ENCODE peak calls at places on chromosome 11, in eight cellular contexts. E is A549, C is tibial nerve, P is suprapubic skin, H is H1, V is ovary, B is upper lobe of left lung, A is transverse colon. F is an unnamed sample. For H3K4me1, the result is how much of the 10 kb centered on the place peaks cover.

GRCh38 chr11:46456269-46456668 is 64.7 kb upstream of the CHRM4 start:
- DNase-seq in E (no peak), C (no peak), P (no peak), H (no peak), V (no peak), B (no peak), A (no peak), F (no peak)

GRCh38 chr11:3627291-3627690 is 14.5 kb downstream of the ART5 start:
- DNase-seq in E (peak), C (no peak), P (no peak), H (no peak), V (no peak), B (no peak), A (no peak), F (no peak)

GRCh38 chr11:1760351-1761109 is 3.2 kb downstream of the CTSD start:
- DNase-seq in E (no peak), C (peak), P (no peak), H (no peak), V (no peak), B (peak), A (peak), F (no peak)

GRCh38 chr11:23095650-23096049 is 235.4 kb upstream of the CCDC179 start:
- DNase-seq in E (no peak), C (no peak), P (no peak), H (no peak), V (no peak), B (no peak), A (no peak), F (no peak)

GRCh38 chr11:9206496-9206895 is 58.7 kb downstream of the DENND5A start:
- DNase-seq in E (no peak), C (no peak), P (no peak), H (no peak), V (no peak), B (no peak), A (no peak), F (no peak)

GRCh38 chr11:107247189-107247588 is 210.4 kb downstream of the CWF19L2 start:
- DNase-seq in E (no peak), C (no peak), P (no peak), H (no peak), V (no peak), B (no peak), A (no peak), F (no peak)

GRCh38 chr11:21511835-21512440 is 680.9 kb upstream of the ANO5 start:
- DNase-seq in E (peak), C (no peak), P (no peak), H (peak), V (no peak), B (peak), A (peak), F (no peak)

GRCh38 chr11:62337682-62338181 is 484 bp downstream of the ASRGL1 start:
- DNase-seq in E (peak), C (no peak), P (no peak), H (no peak), V (peak), B (peak), A (peak), F (no peak)

GRCh38 chr11:78313898-78314297 is 103.7 kb downstream of the GAB2 start:
- DNase-seq in E (no peak), C (no peak), P (no peak), H (no peak), V (no peak), B (peak), A (peak), F (no peak)

GRCh38 chr11:77003954-77004353 is 30.2 kb upstream of the B3GNT6 start:
- DNase-seq in E (no peak), C (no peak), P (no peak), H (no peak), V (no peak), B (no peak), A (no peak), F (peak)

GRCh38 chr11:123519055-123519796 is 89.2 kb downstream of the GRAMD1B start:
- DNase-seq in E (no peak), C (no peak), P (no peak), H (peak), V (peak), B (peak), A (no peak), F (no peak)

GRCh38 chr11:2436521-2437031 is 7.7 kb downstream of the TRPM5 start:
- DNase-seq in E (no peak), C (no peak), P (no peak), H (no peak), V (peak), B (no peak), A (no peak), F (no peak)

GRCh38 chr11:123072279-123072678 is 10.3 kb upstream of the HSPA8 start:
- DNase-seq in E (no peak), C (no peak), P (no peak), H (no peak), V (no peak), B (peak), A (no peak), F (no peak)

GRCh38 chr11:126494831-126495230 is 139.3 kb downstream of the ST3GAL4 start:
- DNase-seq in E (no peak), C (no peak), P (no peak), H (no peak), V (no peak), B (no peak), A (no peak), F (no peak)

GRCh38 chr11:122100222-122101080 is 15.6 kb downstream of the BLID start:
- DNase-seq in E (no peak), C (peak), P (peak), H (peak), V (peak), B (peak), A (peak), F (no peak)

GRCh38 chr11:118277312-118277711 is 13.2 kb upstream of the MPZL2 start:
- DNase-seq in E (no peak), C (no peak), P (no peak), H (no peak), V (no peak), B (peak), A (no peak), F (peak)

GRCh38 chr11:6321961-6322362 is 1.7 kb upstream of the CAVIN3 start:
- DNase-seq in E (no peak), C (no peak), P (no peak), H (no peak), V (no peak), B (no peak), A (no peak), F (no peak)

GRCh38 chr11:73040046-73040445 is 102.1 kb downstream of the FCHSD2 start:
- DNase-seq in E (no peak), C (no peak), P (no peak), H (no peak), V (no peak), B (no peak), A (no peak), F (no peak)

GRCh38 chr11:28017816-28018215 is 90.1 kb downstream of the KIF18A start:
- DNase-seq in E (no peak), C (no peak), P (no peak), H (no peak), V (no peak), B (no peak), A (no peak), F (no peak)

GRCh38 chr11:62370743-62371440 is 33.6 kb downstream of the ASRGL1 start:
- DNase-seq in E (no peak), C (no peak), P (no peak), H (no peak), V (no peak), B (peak), A (peak), F (no peak)

GRCh38 chr11:68682531-68682931 is 1.8 kb upstream of the GAL start:
- DNase-seq in E (no peak), C (no peak), P (peak), H (no peak), V (no peak), B (no peak), A (no peak), F (no peak)

GRCh38 chr11:22426915-22427314 is 88.7 kb downstream of the SLC17A6 start:
- DNase-seq in E (no peak), C (no peak), P (no peak), H (no peak), V (no peak), B (no peak), A (no peak), F (no peak)

GRCh38 chr11:20601221-20601914 is 2.0 kb downstream of the SLC6A5 start:
- DNase-seq in E (no peak), C (no peak), P (no peak), H (peak), V (no peak), B (no peak), A (no peak), F (no peak)

GRCh38 chr11:64086263-64086938 is 50.7 kb downstream of the FLRT1 start:
- DNase-seq in E (peak), C (peak), P (no peak), H (no peak), V (peak), B (no peak), A (peak), F (no peak)

GRCh38 chr11:11552688-11553087 is 69.1 kb downstream of the GALNT18 start:
- DNase-seq in E (no peak), C (no peak), P (no peak), H (no peak), V (no peak), B (peak), A (peak), F (no peak)

GRCh38 chr11:73982990-73983763 is 534 bp upstream of the UCP2 start:
- DNase-seq in E (peak), C (peak), P (peak), H (peak), V (peak), B (peak), A (peak), F (peak)

GRCh38 chr11:63763506-63764200 is 4.9 kb downstream of the ZFTA start:
- DNase-seq in E (no peak), C (peak), P (no peak), H (peak), V (peak), B (no peak), A (peak), F (no peak)

GRCh38 chr11:1529774-1530173 is 42.3 kb downstream of the DUSP8 start:
- DNase-seq in E (no peak), C (no peak), P (no peak), H (no peak), V (no peak), B (no peak), A (no peak), F (no peak)

GRCh38 chr11:64353761-64354506 is 5.0 kb upstream of the RPS6KA4 start:
- DNase-seq in E (no peak), C (no peak), P (no peak), H (no peak), V (no peak), B (no peak), A (no peak), F (no peak)

GRCh38 chr11:102256251-102256650 is 61.0 kb upstream of the BIRC3 start:
- DNase-seq in E (no peak), C (no peak), P (no peak), H (no peak), V (no peak), B (no peak), A (no peak), F (no peak)

GRCh38 chr11:118923721-118924587 is 1.8 kb downstream of the BCL9L start:
- DNase-seq in E (no peak), C (no peak), P (no peak), H (peak), V (peak), B (peak), A (peak), F (no peak)

GRCh38 chr11:122724520-122724919 is 69.0 kb downstream of the UBASH3B start:
- DNase-seq in E (no peak), C (no peak), P (no peak), H (no peak), V (no peak), B (no peak), A (no peak), F (no peak)

GRCh38 chr11:46611526-46612304 is 5.3 kb downstream of the HARBI1 start:
- DNase-seq in E (no peak), C (no peak), P (no peak), H (no peak), V (no peak), B (no peak), A (no peak), F (no peak)

GRCh38 chr11:76577921-76578654 is 92.5 kb downstream of the LRRC32 start:
- DNase-seq in E (no peak), C (no peak), P (no peak), H (no peak), V (no peak), B (no peak), A (no peak), F (peak)

GRCh38 chr11:113675003-113675471 is 31.1 kb downstream of the TMPRSS5 start:
- DNase-seq in E (no peak), C (no peak), P (no peak), H (no peak), V (no peak), B (no peak), A (no peak), F (no peak)

GRCh38 chr11:75330279-75330678 is 21.2 kb downstream of the ARRB1 start:
- DNase-seq in E (no peak), C (no peak), P (no peak), H (no peak), V (no peak), B (no peak), A (peak), F (no peak)
- H3K4me1 ChIP-seq in E (under half), C (half or more), P (half or more), H (under half), V (under half), B (half or more), A (half or more), F (half or more)

DNA sequence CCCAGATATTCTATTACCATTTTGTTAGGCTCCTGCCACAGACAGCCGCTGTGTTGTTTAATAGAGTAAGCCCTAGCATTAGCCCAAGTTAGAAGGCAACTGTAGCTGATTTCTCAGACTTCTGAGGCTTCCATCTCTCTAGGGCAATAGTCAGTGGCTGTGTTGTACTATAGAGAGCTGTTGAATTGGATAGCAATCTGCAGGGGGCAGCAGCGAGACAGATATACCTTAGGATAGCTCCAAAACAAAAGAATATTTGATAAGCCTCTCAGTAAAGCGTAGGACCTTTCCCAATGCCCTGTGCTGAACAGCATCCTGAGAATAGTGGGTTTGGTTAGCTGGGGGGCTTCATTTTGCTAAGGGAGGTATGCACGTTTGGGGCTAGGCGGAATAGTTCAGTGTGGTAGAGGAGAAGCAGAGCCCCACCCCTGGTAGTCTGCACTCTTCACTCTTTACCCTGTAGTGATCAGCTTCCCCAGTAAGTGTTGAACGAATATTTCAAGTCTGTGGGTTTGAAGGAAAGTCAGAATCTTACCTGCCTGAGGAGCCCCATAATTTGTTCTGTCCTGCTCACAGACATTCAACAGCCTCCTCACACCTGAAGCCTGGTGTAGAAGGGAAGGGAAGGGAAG is 515.1 kb downstream of the INSC start:
- DNase-seq in E (peak), C (no peak), P (no peak), H (peak), V (no peak), B (peak), A (peak), F (no peak)
- TF ChIP-seq EP300 in E (no peak), C (no peak), P (no peak), H (no peak), V (no peak), B (no peak), A (no peak), F (no peak)

DNA sequence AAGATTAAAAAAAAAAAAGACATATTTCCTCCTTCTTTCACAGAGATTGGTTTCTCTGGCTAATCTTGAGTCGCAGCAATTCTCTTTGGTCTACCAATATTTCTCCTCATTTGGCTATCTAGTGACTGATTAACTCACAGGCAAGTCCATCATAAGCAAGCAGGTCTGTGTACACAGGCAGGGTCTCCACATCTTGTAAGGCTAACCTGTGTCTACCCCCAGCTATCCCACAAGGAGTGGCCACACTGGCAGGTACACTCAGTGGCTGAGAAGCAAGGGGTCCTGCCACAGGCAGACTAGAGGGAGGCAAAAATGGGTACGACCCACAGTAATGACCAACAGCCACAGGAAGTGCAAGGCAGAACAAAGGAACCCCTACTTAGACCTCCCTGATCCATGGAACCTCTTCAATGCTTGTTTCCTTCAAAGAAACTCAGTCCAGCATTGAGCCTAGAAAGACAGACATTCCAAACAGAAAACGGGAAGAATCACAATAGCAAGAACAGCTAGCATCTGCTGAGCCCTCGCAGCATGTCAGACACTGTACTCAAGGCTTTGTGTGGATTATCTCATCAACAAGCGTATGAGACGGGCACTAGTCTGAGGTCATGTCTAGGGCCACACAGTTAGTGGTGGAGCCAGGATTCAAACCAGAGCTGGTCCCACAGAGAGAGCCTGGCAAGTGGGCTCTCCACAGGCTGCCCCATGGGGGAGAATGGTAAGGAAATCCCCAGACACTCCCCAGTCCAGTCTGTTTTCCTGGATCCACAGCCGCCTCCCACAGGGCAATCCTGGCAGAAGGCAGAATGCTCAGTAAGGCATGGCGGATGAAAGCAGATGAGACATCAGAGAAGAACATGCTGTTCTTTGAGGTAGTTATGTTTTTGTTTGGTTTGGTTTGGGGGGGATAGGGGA is 34.2 kb downstream of the PLEKHA7 start:
- DNase-seq in E (no peak), C (no peak), P (no peak), H (no peak), V (no peak), B (no peak), A (no peak), F (no peak)
- TF ChIP-seq POLR2A in E (no peak), C (no peak), P (no peak), H (no peak), V (no peak), B (no peak), A (no peak), F (no peak)

GRCh38 chr11:96307748-96308133 is 35.3 kb downstream of the MAML2 start:
- DNase-seq in E (peak), C (no peak), P (no peak), H (no peak), V (no peak), B (no peak), A (no peak), F (no peak)

GRCh38 chr11:96310236-96310635 is 32.8 kb downstream of the MAML2 start:
- DNase-seq in E (no peak), C (no peak), P (no peak), H (no peak), V (no peak), B (no peak), A (no peak), F (no peak)

GRCh38 chr11:96309643-96310017 is 33.4 kb downstream of the MAML2 start:
- DNase-seq in E (no peak), C (no peak), P (no peak), H (no peak), V (no peak), B (no peak), A (no peak), F (no peak)

GRCh38 chr11:96306933-96307747 is 35.9 kb downstream of the MAML2 start:
- DNase-seq in E (peak), C (peak), P (peak), H (no peak), V (peak), B (peak), A (peak), F (peak)

DNA sequence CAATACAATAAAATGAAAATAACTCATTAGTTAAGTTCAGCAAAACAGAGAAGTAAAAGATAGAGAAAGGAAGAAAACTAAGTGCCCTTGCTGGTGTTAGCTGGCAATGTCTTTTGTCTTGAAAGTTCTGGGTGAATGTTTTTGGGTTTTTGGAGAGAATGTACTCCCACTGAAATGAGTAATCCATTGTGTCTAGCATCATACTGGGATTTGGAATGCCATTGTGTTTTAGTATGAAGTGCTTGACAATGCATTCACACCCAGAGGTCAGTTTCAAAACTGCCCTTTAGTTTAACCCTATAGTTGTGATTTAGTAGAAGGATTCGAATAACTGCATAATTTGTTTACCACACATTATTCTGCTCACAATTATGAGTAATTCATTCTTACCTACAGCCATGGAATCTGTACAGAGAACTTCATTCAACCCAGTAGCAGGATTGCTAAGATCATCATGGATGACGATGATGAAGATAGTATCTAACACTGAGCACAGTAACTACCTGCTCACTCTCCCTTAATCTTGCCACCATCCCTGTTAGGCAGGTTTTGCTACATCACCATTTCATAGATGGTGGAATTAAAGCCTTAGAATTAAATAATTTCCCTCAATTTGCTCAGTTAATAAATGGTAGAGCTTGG is 33.9 kb downstream of the MAML2 start:
- DNase-seq in E (no peak), C (no peak), P (no peak), H (no peak), V (no peak), B (no peak), A (no peak), F (no peak)
- H3K4me1 ChIP-seq in E (half or more), C (half or more), P (half or more), H (under half), V (under half), B (half or more), A (half or more), F (half or more)

DNA sequence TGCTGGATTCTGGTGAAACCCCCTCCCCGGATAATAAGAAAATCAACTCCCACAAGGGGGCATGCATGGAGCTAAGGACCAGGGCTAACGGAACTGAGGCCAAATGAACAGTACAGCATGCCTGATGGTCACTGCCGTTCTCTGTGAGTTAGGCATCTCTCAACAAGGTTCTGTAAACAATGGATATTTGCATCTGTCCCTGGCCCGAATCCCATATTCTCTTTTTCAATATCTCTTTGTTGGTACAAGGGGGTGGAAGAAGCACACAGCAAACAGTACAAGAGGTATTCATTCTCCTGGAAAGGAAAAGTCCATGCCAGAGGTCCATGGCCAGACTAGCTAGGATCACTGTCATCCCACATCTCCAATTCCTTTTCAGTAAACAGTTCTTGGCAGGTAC is 32.2 kb upstream of the APOA1 start:
- DNase-seq in E (no peak), C (no peak), P (no peak), H (no peak), V (no peak), B (no peak), A (no peak), F (no peak)
- TF ChIP-seq EP300 in E (no peak), C (no peak), P (no peak), H (no peak), V (no peak), B (no peak), A (no peak), F (no peak)

GRCh38 chr11:67491276-67492068 is 8.6 kb downstream of the AIP start:
- DNase-seq in E (no peak), C (no peak), P (peak), H (no peak), V (no peak), B (no peak), A (no peak), F (no peak)
- TF ChIP-seq POLR2A in E (no peak), C (no peak), P (no peak), H (no peak), V (no peak), B (no peak), A (no peak), F (no peak)